ENCODE peak calls at places on chromosomes 11 and 22, in six cellular contexts. One of them, this sample, is unnamed.

GRCh38 chr11:72635309-72635915 is 38.8 kb downstream of the PDE2A start:
- DNase-seq in Peyer's patch: no peak
- DNase-seq in lower leg skin: no peak
- DNase-seq in vagina: no peak
- DNase-seq in tibial nerve: no peak
- DNase-seq in gastrocnemius medialis: no peak
- DNase-seq in this sample: no peak

GRCh38 chr11:6156628-6157367 is 13.3 kb downstream of the OR52B2 start:
- DNase-seq in vagina: no peak
- DNase-seq in tibial nerve: no peak
- DNase-seq in Peyer's patch: no peak
- DNase-seq in lower leg skin: no peak
- DNase-seq in gastrocnemius medialis: no peak
- DNase-seq in this sample: no peak

GRCh38 chr22:40310081-40310770 is 36.1 kb upstream of the ADSL start:
- DNase-seq in gastrocnemius medialis: no peak
- DNase-seq in Peyer's patch: no peak
- DNase-seq in lower leg skin: no peak
- DNase-seq in vagina: no peak
- DNase-seq in tibial nerve: peak; percentile 44
- DNase-seq in this sample: no peak

GRCh38 chr11:128365044-128365443 is 222.3 kb downstream of the ETS1 start:
- DNase-seq in vagina: no peak
- DNase-seq in gastrocnemius medialis: no peak
- DNase-seq in Peyer's patch: no peak
- DNase-seq in tibial nerve: no peak
- DNase-seq in lower leg skin: no peak
- DNase-seq in this sample: no peak

GRCh38 chr11:47552581-47553416 is at the start of gene CELF1:
- DNase-seq in vagina: no peak
- DNase-seq in lower leg skin: peak; percentile 86
- DNase-seq in tibial nerve: peak; percentile 82
- DNase-seq in gastrocnemius medialis: peak; percentile 84
- DNase-seq in Peyer's patch: peak; percentile 95
- DNase-seq in this sample: peak; percentile 96

GRCh38 chr11:2744166-2744565 is 44.4 kb upstream of the KCNQ1OT1 start:
- DNase-seq in tibial nerve: no peak
- DNase-seq in lower leg skin: no peak
- DNase-seq in Peyer's patch: no peak
- DNase-seq in vagina: no peak
- DNase-seq in gastrocnemius medialis: no peak
- DNase-seq in this sample: no peak

GRCh38 chr22:20437253-20438065 is at the start of gene SCARF2:
- DNase-seq in tibial nerve: no peak
- DNase-seq in gastrocnemius medialis: no peak
- DNase-seq in Peyer's patch: peak; percentile 56
- DNase-seq in lower leg skin: no peak
- DNase-seq in vagina: no peak
- DNase-seq in this sample: no peak

GRCh38 chr22:41248758-41249157 is 8.0 kb upstream of the CHADL start:
- DNase-seq in tibial nerve: no peak
- DNase-seq in vagina: no peak
- DNase-seq in Peyer's patch: no peak
- DNase-seq in lower leg skin: no peak
- DNase-seq in gastrocnemius medialis: no peak
- DNase-seq in this sample: no peak

GRCh38 chr22:24550028-24550901 is 4.7 kb downstream of the GUCD1 start:
- DNase-seq in Peyer's patch: peak; percentile 84
- DNase-seq in tibial nerve: no peak
- DNase-seq in gastrocnemius medialis: peak; percentile 29
- DNase-seq in vagina: no peak
- DNase-seq in lower leg skin: no peak
- DNase-seq in this sample: no peak

GRCh38 chr11:85680897-85681296 is 5.1 kb downstream of the CCDC89 start:
- DNase-seq in lower leg skin: no peak
- DNase-seq in vagina: no peak
- DNase-seq in Peyer's patch: no peak
- DNase-seq in gastrocnemius medialis: no peak
- DNase-seq in tibial nerve: no peak
- DNase-seq in this sample: peak; percentile 47

GRCh38 chr11:127461575-127462344 is 461.2 kb upstream of the KIRREL3 start:
- DNase-seq in tibial nerve: no peak
- DNase-seq in gastrocnemius medialis: no peak
- DNase-seq in Peyer's patch: no peak
- DNase-seq in lower leg skin: no peak
- DNase-seq in vagina: no peak
- DNase-seq in this sample: no peak

GRCh38 chr22:18130699-18131429 is 19.1 kb upstream of the USP18 start:
- DNase-seq in tibial nerve: no peak
- DNase-seq in Peyer's patch: no peak
- DNase-seq in gastrocnemius medialis: no peak
- DNase-seq in lower leg skin: no peak
- DNase-seq in vagina: no peak
- DNase-seq in this sample: no peak

GRCh38 chr22:43144949-43145348 is 1.8 kb upstream of the MCAT start:
- DNase-seq in lower leg skin: peak; percentile 41
- DNase-seq in tibial nerve: no peak
- DNase-seq in gastrocnemius medialis: no peak
- DNase-seq in vagina: no peak
- DNase-seq in Peyer's patch: no peak
- DNase-seq in this sample: no peak

GRCh38 chr22:27198518-27199035 is 541.2 kb downstream of the MIAT start:
- DNase-seq in tibial nerve: no peak
- DNase-seq in Peyer's patch: no peak
- DNase-seq in gastrocnemius medialis: no peak
- DNase-seq in lower leg skin: no peak
- DNase-seq in vagina: no peak
- DNase-seq in this sample: no peak

GRCh38 chr11:33376331-33377099 is 119.3 kb downstream of the HIPK3 start:
- DNase-seq in gastrocnemius medialis: no peak
- DNase-seq in vagina: no peak
- DNase-seq in Peyer's patch: no peak
- DNase-seq in tibial nerve: no peak
- DNase-seq in lower leg skin: no peak
- DNase-seq in this sample: no peak

GRCh38 chr11:1222491-1223345 is at the start of gene MUC5B:
- DNase-seq in tibial nerve: no peak
- DNase-seq in gastrocnemius medialis: no peak
- DNase-seq in Peyer's patch: peak; percentile 54
- DNase-seq in vagina: no peak
- DNase-seq in lower leg skin: no peak
- DNase-seq in this sample: no peak

GRCh38 chr11:118910309-118911112 is 15.2 kb downstream of the BCL9L start:
- DNase-seq in lower leg skin: no peak
- DNase-seq in vagina: no peak
- DNase-seq in gastrocnemius medialis: peak; percentile 72
- DNase-seq in Peyer's patch: peak; percentile 73
- DNase-seq in tibial nerve: peak; percentile 59
- DNase-seq in this sample: peak; percentile 46

GRCh38 chr11:96105944-96106343 is 182.0 kb upstream of the MTMR2 start:
- DNase-seq in Peyer's patch: no peak
- DNase-seq in vagina: no peak
- DNase-seq in tibial nerve: no peak
- DNase-seq in gastrocnemius medialis: no peak
- DNase-seq in lower leg skin: no peak
- DNase-seq in this sample: no peak

GRCh38 chr11:59154585-59154984 is 11.9 kb downstream of the FAM111A start:
- DNase-seq in lower leg skin: no peak
- DNase-seq in gastrocnemius medialis: no peak
- DNase-seq in vagina: no peak
- DNase-seq in tibial nerve: no peak
- DNase-seq in Peyer's patch: no peak
- DNase-seq in this sample: no peak

GRCh38 chr11:118633979-118634378 is 26.6 kb downstream of the PHLDB1 start:
- DNase-seq in Peyer's patch: no peak
- DNase-seq in lower leg skin: no peak
- DNase-seq in gastrocnemius medialis: no peak
- DNase-seq in tibial nerve: no peak
- DNase-seq in vagina: no peak
- DNase-seq in this sample: no peak

DNA sequence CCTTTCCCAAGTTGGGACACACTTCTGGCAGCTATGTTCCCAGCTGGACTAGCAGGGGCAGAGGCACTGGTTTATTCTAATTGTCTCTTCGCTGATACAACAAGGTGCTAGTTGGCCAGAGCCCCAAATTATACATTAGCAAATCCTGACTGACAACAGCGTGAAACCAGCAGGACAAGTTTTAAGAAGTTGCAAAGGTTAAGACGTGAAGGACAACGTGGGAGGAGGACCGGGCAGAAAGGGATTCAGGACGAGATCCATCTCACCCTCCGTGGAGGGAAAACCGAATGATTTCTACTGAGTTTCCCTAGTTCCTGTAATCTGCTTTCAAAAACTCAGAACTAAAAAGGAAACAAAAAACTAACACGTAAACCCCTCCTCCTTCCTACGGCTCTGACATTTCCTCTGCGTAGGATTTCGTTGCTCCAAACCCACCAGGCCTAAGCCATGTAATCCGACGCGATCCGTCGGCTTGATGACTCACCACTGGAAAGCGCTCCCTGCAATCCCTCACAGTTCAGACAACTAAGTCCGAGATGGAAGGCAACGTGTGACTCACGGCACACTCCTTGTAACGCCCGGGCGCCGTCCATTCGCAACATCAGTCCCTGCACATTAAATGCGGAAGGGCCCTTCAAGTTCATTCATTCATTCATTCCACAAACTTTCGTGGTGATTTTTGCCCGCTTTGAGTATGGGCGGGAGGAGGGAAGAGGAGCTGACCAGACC is 703 bp downstream of the POGLUT3 start:
- DNase-seq in vagina: no peak
- DNase-seq in lower leg skin: peak; percentile 91
- DNase-seq in gastrocnemius medialis: peak; percentile 88
- DNase-seq in tibial nerve: peak; percentile 81
- DNase-seq in Peyer's patch: peak; percentile 85
- DNase-seq in this sample: peak; percentile 91
- TF ChIP-seq POLR2A in vagina: peak; percentile 70
- TF ChIP-seq POLR2A in lower leg skin: no peak
- TF ChIP-seq POLR2A in gastrocnemius medialis: peak; percentile 75
- TF ChIP-seq POLR2A in tibial nerve: peak; percentile 70
- TF ChIP-seq POLR2A in Peyer's patch: peak; percentile 37
- TF ChIP-seq POLR2A in this sample: no peak

DNA sequence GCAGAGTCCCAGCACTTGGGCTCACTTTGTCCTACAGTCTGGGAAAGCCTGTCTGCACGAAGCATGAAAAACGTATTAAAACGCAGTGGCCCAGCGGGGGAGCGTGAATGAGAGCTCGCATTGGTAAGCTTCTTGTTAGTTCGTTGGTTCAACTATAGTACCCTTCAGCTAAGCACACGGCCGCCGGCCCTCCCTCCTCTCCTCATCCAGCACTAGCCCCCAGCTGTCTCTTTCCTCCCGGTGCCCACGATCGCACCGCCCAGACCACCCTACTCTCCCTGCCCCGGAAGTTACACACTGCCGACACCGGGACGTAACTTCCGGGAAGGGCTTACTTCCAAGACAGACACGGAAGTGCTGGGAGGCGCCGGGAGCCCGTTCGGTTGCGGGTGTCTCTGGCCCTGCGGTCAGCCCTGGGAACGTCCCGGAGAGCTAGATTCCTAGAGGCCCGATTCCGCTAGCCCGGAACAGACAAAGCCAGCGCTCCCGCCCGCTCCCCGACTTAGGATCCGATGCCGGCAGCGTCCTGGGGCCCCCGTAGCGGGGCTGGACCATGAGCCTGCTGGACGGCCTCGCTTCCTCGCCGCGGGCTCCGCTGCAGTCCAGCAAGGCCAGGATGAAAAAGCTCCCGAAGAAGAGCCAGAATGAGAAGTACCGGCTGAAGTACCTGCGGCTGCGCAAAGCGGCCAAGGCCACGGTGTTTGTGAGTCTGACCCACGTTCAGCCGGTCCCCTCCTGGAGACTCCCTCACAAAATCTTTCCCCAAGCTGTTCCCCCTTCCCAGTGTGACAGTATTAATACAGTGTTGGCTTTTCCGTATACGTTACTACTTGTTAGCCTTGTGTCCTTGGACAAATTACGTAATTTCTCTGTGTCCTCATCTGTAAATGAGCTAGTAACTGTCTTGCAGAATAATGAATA is at the start of gene TBRG1:
- DNase-seq in Peyer's patch: peak; percentile 88
- DNase-seq in lower leg skin: peak; percentile 86
- DNase-seq in tibial nerve: peak; percentile 85
- DNase-seq in vagina: no peak
- DNase-seq in gastrocnemius medialis: peak; percentile 80
- DNase-seq in this sample: peak; percentile 92
- TF ChIP-seq POLR2A in Peyer's patch: peak; percentile 80
- TF ChIP-seq POLR2A in lower leg skin: no peak
- TF ChIP-seq POLR2A in tibial nerve: peak; percentile 47
- TF ChIP-seq POLR2A in vagina: peak; percentile 75
- TF ChIP-seq POLR2A in gastrocnemius medialis: peak; percentile 85
- TF ChIP-seq POLR2A in this sample: peak; percentile 98

DNA sequence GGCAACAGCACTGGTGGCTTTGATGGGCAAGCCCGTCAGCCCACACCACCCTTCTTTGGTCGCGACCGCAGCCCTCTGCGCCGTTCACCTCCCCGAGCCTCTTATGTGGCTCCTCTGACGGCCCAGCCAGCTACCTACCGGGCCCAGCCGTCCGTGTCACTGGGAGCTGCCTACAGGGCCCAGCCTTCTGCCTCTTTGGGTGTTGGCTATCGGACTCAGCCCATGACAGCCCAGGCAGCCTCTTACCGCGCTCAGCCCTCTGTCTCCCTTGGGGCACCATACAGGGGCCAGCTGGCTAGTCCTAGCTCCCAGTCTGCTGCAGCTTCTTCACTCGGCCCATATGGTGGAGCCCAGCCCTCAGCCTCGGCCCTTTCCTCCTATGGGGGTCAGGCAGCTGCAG is 8.0 kb downstream of the RBM14 start:
- DNase-seq in gastrocnemius medialis: no peak
- DNase-seq in vagina: no peak
- DNase-seq in tibial nerve: no peak
- DNase-seq in lower leg skin: no peak
- DNase-seq in Peyer's patch: no peak
- DNase-seq in this sample: no peak
- TF ChIP-seq POLR2A in gastrocnemius medialis: no peak
- TF ChIP-seq POLR2A in vagina: no peak
- TF ChIP-seq POLR2A in tibial nerve: no peak
- TF ChIP-seq POLR2A in lower leg skin: no peak
- TF ChIP-seq POLR2A in Peyer's patch: no peak
- TF ChIP-seq POLR2A in this sample: no peak

GRCh38 chr11:27255447-27255828 is 107.6 kb downstream of the CCDC34 start:
- DNase-seq in lower leg skin: no peak
- DNase-seq in Peyer's patch: no peak
- DNase-seq in gastrocnemius medialis: no peak
- DNase-seq in tibial nerve: no peak
- DNase-seq in vagina: no peak
- DNase-seq in this sample: no peak

GRCh38 chr11:27254744-27255446 is 108.1 kb downstream of the CCDC34 start:
- DNase-seq in vagina: no peak
- DNase-seq in lower leg skin: no peak
- DNase-seq in Peyer's patch: no peak
- DNase-seq in gastrocnemius medialis: no peak
- DNase-seq in tibial nerve: no peak
- DNase-seq in this sample: no peak

GRCh38 chr11:27250867-27251266 is 112.1 kb downstream of the CCDC34 start:
- DNase-seq in lower leg skin: no peak
- DNase-seq in tibial nerve: no peak
- DNase-seq in gastrocnemius medialis: no peak
- DNase-seq in Peyer's patch: no peak
- DNase-seq in vagina: no peak
- DNase-seq in this sample: no peak

GRCh38 chr11:27249208-27249509 is 113.9 kb downstream of the CCDC34 start:
- DNase-seq in Peyer's patch: no peak
- DNase-seq in vagina: no peak
- DNase-seq in lower leg skin: no peak
- DNase-seq in tibial nerve: no peak
- DNase-seq in gastrocnemius medialis: no peak
- DNase-seq in this sample: no peak

GRCh38 chr11:27253200-27253599 is 109.8 kb downstream of the CCDC34 start:
- DNase-seq in vagina: no peak
- DNase-seq in gastrocnemius medialis: no peak
- DNase-seq in tibial nerve: no peak
- DNase-seq in lower leg skin: no peak
- DNase-seq in Peyer's patch: no peak
- DNase-seq in this sample: no peak
- TF ChIP-seq POLR2A in vagina: no peak
- TF ChIP-seq POLR2A in gastrocnemius medialis: no peak
- TF ChIP-seq POLR2A in tibial nerve: no peak
- TF ChIP-seq POLR2A in lower leg skin: no peak
- TF ChIP-seq POLR2A in Peyer's patch: no peak
- TF ChIP-seq POLR2A in this sample: no peak